ENCODE peak calls at places on chromosomes 3 and 15, in ten cellular contexts. D is heart left ventricle; I is tibial artery; L is neural progenitor cell; Z is right atrium auricular region; Q is spleen; T is CD4-positive, CD25-positive, alpha-beta regulatory T cell; H is transverse colon; B is ovary; W is aorta. K is an unnamed sample. For H3K27me3 and H3K9me3, the result is how much of the 10 kb centered on the place peaks cover.

GRCh38 chr3:183266454-183266853 is 13.4 kb downstream of the B3GNT5 start:
- DNase-seq in D (no peak), I (no peak), L (no peak), Z (no peak), Q (no peak), T (no peak), H (no peak), B (no peak), W (no peak), K (no peak)

GRCh38 chr3:183298708-183299153 is 45.7 kb downstream of the B3GNT5 start:
- DNase-seq in D (peak), I (peak), L (peak), Z (peak), Q (peak), T (no peak), H (peak), B (peak), W (peak), K (peak)

GRCh38 chr3:124741027-124741426 is 10.8 kb downstream of the UMPS start:
- DNase-seq in D (no peak), I (no peak), L (no peak), Z (no peak), Q (no peak), T (no peak), H (no peak), B (no peak), W (no peak), K (no peak)

GRCh38 chr15:78149805-78150751 is 916 bp downstream of the IDH3A start:
- DNase-seq in D (no peak), I (no peak), L (peak), Z (no peak), Q (no peak), T (no peak), H (no peak), B (no peak), W (no peak), K (no peak)

GRCh38 chr3:194133661-194134230 is 2.2 kb upstream of the HES1 start:
- DNase-seq in D (peak), I (peak), L (no peak), Z (peak), Q (no peak), T (no peak), H (peak), B (peak), W (peak), K (no peak)

GRCh38 chr3:52216585-52217408 is 8.6 kb downstream of the TLR9 start:
- DNase-seq in D (peak), I (no peak), L (no peak), Z (peak), Q (peak), T (no peak), H (peak), B (peak), W (peak), K (peak)

GRCh38 chr3:141366285-141367037 is 1.8 kb upstream of the ZBTB38 start:
- DNase-seq in D (peak), I (peak), L (no peak), Z (peak), Q (no peak), T (no peak), H (peak), B (peak), W (peak), K (peak)

GRCh38 chr3:66808891-66809578 is 189.1 kb upstream of the KBTBD8 start:
- DNase-seq in D (no peak), I (no peak), L (no peak), Z (no peak), Q (no peak), T (no peak), H (no peak), B (no peak), W (no peak), K (no peak)

GRCh38 chr3:165339753-165340152 is 143.6 kb upstream of the SLITRK3 start:
- DNase-seq in D (no peak), I (no peak), L (peak), Z (no peak), Q (no peak), T (no peak), H (no peak), B (no peak), W (no peak), K (no peak)

GRCh38 chr3:73314182-73314951 is 252.9 kb downstream of the EBLN2 start:
- DNase-seq in D (no peak), I (no peak), L (no peak), Z (no peak), Q (no peak), T (no peak), H (no peak), B (no peak), W (no peak), K (no peak)

GRCh38 chr3:50122661-50123391 is 32.3 kb upstream of the SEMA3F start:
- DNase-seq in D (no peak), I (peak), L (no peak), Z (no peak), Q (peak), T (no peak), H (no peak), B (no peak), W (no peak), K (no peak)

GRCh38 chr3:189270248-189270832 is 98.6 kb downstream of the TPRG1 start:
- DNase-seq in D (peak), I (peak), L (peak), Z (no peak), Q (no peak), T (peak), H (peak), B (no peak), W (peak), K (peak)

GRCh38 chr3:45751537-45752242 is 44.6 kb downstream of the SLC6A20 start:
- DNase-seq in D (no peak), I (no peak), L (no peak), Z (no peak), Q (no peak), T (no peak), H (no peak), B (no peak), W (no peak), K (no peak)

GRCh38 chr3:149542375-149543312 is 68.1 kb downstream of the TM4SF4 start:
- DNase-seq in D (no peak), I (no peak), L (no peak), Z (no peak), Q (no peak), T (no peak), H (no peak), B (no peak), W (no peak), K (no peak)

GRCh38 chr3:36373084-36373483 is 7.2 kb upstream of the STAC start:
- DNase-seq in D (no peak), I (no peak), L (no peak), Z (no peak), Q (no peak), T (no peak), H (no peak), B (no peak), W (no peak), K (peak)

GRCh38 chr3:13301295-13301987 is 118.7 kb downstream of the NUP210 start:
- DNase-seq in D (no peak), I (no peak), L (peak), Z (no peak), Q (peak), T (no peak), H (no peak), B (no peak), W (peak), K (peak)

GRCh38 chr3:141486735-141487418 is at the start of gene RASA2:
- DNase-seq in D (peak), I (peak), L (peak), Z (peak), Q (peak), T (peak), H (peak), B (peak), W (peak), K (no peak)

GRCh38 chr15:58918239-58918638 is 15.2 kb downstream of the SLTM start:
- DNase-seq in D (no peak), I (no peak), L (no peak), Z (no peak), Q (no peak), T (no peak), H (no peak), B (no peak), W (no peak), K (no peak)

GRCh38 chr3:125061170-125061569 is 5.4 kb upstream of the HEG1 start:
- DNase-seq in D (peak), I (peak), L (no peak), Z (peak), Q (no peak), T (no peak), H (no peak), B (peak), W (no peak), K (no peak)

GRCh38 chr3:73549071-73549600 is 75.6 kb downstream of the PDZRN3 start:
- DNase-seq in D (no peak), I (no peak), L (no peak), Z (no peak), Q (no peak), T (no peak), H (no peak), B (no peak), W (no peak), K (no peak)

GRCh38 chr3:98555025-98555379 is 23.2 kb downstream of the GPR15 start:
- DNase-seq in D (no peak), I (no peak), L (no peak), Z (no peak), Q (no peak), T (no peak), H (no peak), B (no peak), W (no peak), K (no peak)

GRCh38 chr15:63221346-63221745 is 31.9 kb downstream of the RAB8B start:
- DNase-seq in D (peak), I (no peak), L (no peak), Z (peak), Q (no peak), T (no peak), H (no peak), B (no peak), W (peak), K (no peak)

GRCh38 chr3:278300-279064 is 81.9 kb downstream of the CHL1 start:
- DNase-seq in D (no peak), I (no peak), L (no peak), Z (no peak), Q (no peak), T (no peak), H (peak), B (no peak), W (no peak), K (no peak)

GRCh38 chr3:180680097-180680430 is 775 bp upstream of the CCDC39 start:
- DNase-seq in D (no peak), I (no peak), L (peak), Z (peak), Q (no peak), T (peak), H (peak), B (peak), W (no peak), K (no peak)

GRCh38 chr15:37837276-37837675 is 97.2 kb upstream of the TMCO5A start:
- DNase-seq in D (no peak), I (no peak), L (no peak), Z (no peak), Q (no peak), T (no peak), H (no peak), B (no peak), W (no peak), K (no peak)

GRCh38 chr3:69747511-69748248 is 8.4 kb downstream of the MITF start:
- DNase-seq in D (no peak), I (no peak), L (no peak), Z (no peak), Q (no peak), T (no peak), H (no peak), B (no peak), W (no peak), K (no peak)

GRCh38 chr3:146899171-146899570 is 294.0 kb upstream of the PLSCR5 start:
- DNase-seq in D (no peak), I (no peak), L (no peak), Z (no peak), Q (no peak), T (no peak), H (no peak), B (no peak), W (no peak), K (no peak)

GRCh38 chr3:152513301-152513960 is 244.7 kb downstream of the MBNL1 start:
- DNase-seq in D (no peak), I (no peak), L (no peak), Z (no peak), Q (no peak), T (no peak), H (no peak), B (no peak), W (no peak), K (no peak)

GRCh38 chr3:184230603-184231528 is 1.5 kb downstream of the VWA5B2 start:
- DNase-seq in D (no peak), I (no peak), L (peak), Z (no peak), Q (no peak), T (no peak), H (peak), B (no peak), W (no peak), K (no peak)

GRCh38 chr3:153443961-153444360 is 281.9 kb downstream of the RAP2B start:
- DNase-seq in D (no peak), I (no peak), L (peak), Z (no peak), Q (no peak), T (no peak), H (no peak), B (no peak), W (no peak), K (no peak)

GRCh38 chr3:166527325-166527724 is 690.1 kb upstream of the BCHE start:
- DNase-seq in D (no peak), I (no peak), L (no peak), Z (no peak), Q (no peak), T (no peak), H (no peak), B (no peak), W (no peak), K (no peak)

GRCh38 chr3:184757010-184757651 is 45.3 kb upstream of the MAGEF1 start:
- DNase-seq in D (peak), I (peak), L (no peak), Z (peak), Q (peak), T (no peak), H (peak), B (peak), W (peak), K (peak)

GRCh38 chr3:184764176-184764575 is 47.8 kb upstream of the VPS8 start:
- DNase-seq in D (no peak), I (peak), L (no peak), Z (no peak), Q (peak), T (no peak), H (no peak), B (no peak), W (peak), K (no peak)

GRCh38 chr3:134426660-134427181 is 52.5 kb upstream of the AMOTL2 start:
- DNase-seq in D (no peak), I (no peak), L (no peak), Z (no peak), Q (no peak), T (no peak), H (no peak), B (no peak), W (no peak), K (peak)

GRCh38 chr15:42156266-42156922 is at the start of gene PLA2G4F:
- DNase-seq in D (no peak), I (peak), L (no peak), Z (no peak), Q (no peak), T (no peak), H (peak), B (no peak), W (no peak), K (no peak)

GRCh38 chr3:169661567-169662214 is 1.8 kb downstream of the MECOM start:
- DNase-seq in D (peak), I (peak), L (peak), Z (no peak), Q (peak), T (no peak), H (peak), B (no peak), W (peak), K (no peak)

GRCh38 chr3:175287361-175287963 is 428.3 kb downstream of the NAALADL2 start:
- DNase-seq in D (no peak), I (no peak), L (no peak), Z (no peak), Q (no peak), T (no peak), H (no peak), B (no peak), W (no peak), K (no peak)

GRCh38 chr3:14861451-14862302 is 42.9 kb downstream of the FGD5 start:
- DNase-seq in D (no peak), I (peak), L (no peak), Z (no peak), Q (peak), T (no peak), H (no peak), B (no peak), W (no peak), K (no peak)

GRCh38 chr3:123412811-123413588 is 35.9 kb downstream of the ADCY5 start:
- DNase-seq in D (peak), I (peak), L (no peak), Z (no peak), Q (peak), T (no peak), H (no peak), B (peak), W (peak), K (no peak)
- H3K27me3 ChIP-seq in D (under half), I (under half), L (under half), Z (under half), Q (under half), T (under half), H (under half), B (under half), W (under half), K (half or more)

GRCh38 chr3:188240189-188240981 is 86.4 kb downstream of the LPP start:
- DNase-seq in D (no peak), I (no peak), L (peak), Z (no peak), Q (no peak), T (no peak), H (no peak), B (no peak), W (no peak), K (no peak)
- H3K27ac ChIP-seq in D (peak), I (peak), L (no peak), Z (peak), Q (no peak), T (no peak), H (peak), B (no peak), W (peak), K (no peak)

DNA sequence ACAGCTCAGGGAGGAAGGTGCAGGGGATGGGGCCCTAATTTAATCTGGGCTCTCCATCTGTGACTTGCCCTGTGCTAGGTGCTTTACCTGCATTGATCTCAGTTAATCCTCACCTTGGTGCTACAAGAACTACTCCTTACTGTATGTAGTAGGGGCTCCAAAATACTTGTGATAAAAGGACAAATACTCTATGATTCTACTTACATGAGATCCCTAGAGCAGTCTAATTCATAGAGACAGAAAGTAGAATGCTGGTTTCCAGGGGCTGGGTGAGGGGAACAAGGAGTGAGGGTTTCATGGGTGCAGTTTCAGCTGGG is 67.2 kb downstream of the SLC6A1 start:
- DNase-seq in D (no peak), I (no peak), L (no peak), Z (no peak), Q (no peak), T (no peak), H (no peak), B (no peak), W (no peak), K (no peak)
- H3K9me3 ChIP-seq in D (under half), I (under half), L (under half), Z (under half), Q (under half), T (under half), H (under half), B (under half), W (under half), K (under half)

DNA sequence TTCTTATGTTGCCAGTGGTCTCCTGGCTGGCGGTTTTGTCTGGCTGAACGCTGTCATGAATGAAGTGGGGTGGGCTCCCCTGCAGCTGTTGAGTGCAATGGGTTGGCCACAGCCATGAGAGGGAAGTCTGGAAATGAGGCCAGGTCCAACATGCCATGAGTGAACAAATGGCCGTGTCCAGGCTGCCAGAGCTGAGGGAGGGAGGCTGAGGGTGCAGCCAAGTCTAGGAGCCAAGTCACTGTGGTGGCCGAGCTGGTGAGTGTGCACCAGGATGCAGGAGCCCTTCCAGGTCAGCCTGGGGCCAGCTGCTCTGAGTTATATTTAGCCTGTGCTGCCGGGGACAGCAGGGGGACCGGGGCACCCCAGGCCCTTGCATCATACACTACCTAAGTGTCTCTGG is 24.7 kb upstream of the PRR23E start:
- DNase-seq in D (peak), I (peak), L (no peak), Z (peak), Q (no peak), T (no peak), H (no peak), B (no peak), W (no peak), K (no peak)
- H3K27me3 ChIP-seq in D (under half), I (under half), L (under half), Z (under half), Q (under half), T (under half), H (under half), B (under half), W (under half), K (under half)

GRCh38 chr3:188262913-188263683 is 109.1 kb downstream of the LPP start:
- DNase-seq in D (peak), I (peak), L (no peak), Z (no peak), Q (no peak), T (no peak), H (no peak), B (no peak), W (peak), K (no peak)
- H3K27ac ChIP-seq in D (peak), I (peak), L (no peak), Z (peak), Q (no peak), T (no peak), H (peak), B (no peak), W (peak), K (peak)

GRCh38 chr3:43515208-43515917 is 106.4 kb downstream of the ANO10 start:
- DNase-seq in D (no peak), I (no peak), L (no peak), Z (no peak), Q (no peak), T (no peak), H (no peak), B (no peak), W (no peak), K (no peak)
- H3K9me3 ChIP-seq in D (under half), I (under half), L (under half), Z (under half), Q (under half), T (under half), H (under half), B (under half), W (under half), K (under half)

K was measured in AG04450.